ENCODE peak calls at places on chromosomes 7 and 10, in ten cellular contexts. X is cardiac muscle cell; J is GM06990; T is astrocyte of the cerebellum; R is CD4-positive, alpha-beta T cell; B is nephron progenitor cell; Y is neural crest cell; M is uterus; S is WTC11; N is adrenal gland. P is an unnamed sample.

GRCh38 chr10:25933653-25934608 is at the start of gene MYO3A:
- DNase-seq in X (peak), J (peak), T (no peak), R (no peak), B (peak), Y (peak), M (no peak), S (peak), N (no peak), P (no peak)

GRCh38 chr7:50262916-50263690 is 41.4 kb upstream of the IKZF1 start:
- DNase-seq in X (no peak), J (peak), T (no peak), R (no peak), B (no peak), Y (no peak), M (no peak), S (no peak), N (no peak), P (no peak)

GRCh38 chr7:117071597-117071996 is 118.3 kb downstream of the ST7 start:
- DNase-seq in X (no peak), J (no peak), T (no peak), R (no peak), B (no peak), Y (no peak), M (no peak), S (no peak), N (no peak), P (no peak)

GRCh38 chr7:81725003-81725402 is 44.8 kb downstream of the HGF start:
- DNase-seq in X (peak), J (no peak), T (no peak), R (no peak), B (no peak), Y (no peak), M (no peak), S (no peak), N (no peak), P (peak)

GRCh38 chr10:71264345-71265200 is 52.2 kb downstream of the UNC5B start:
- DNase-seq in X (no peak), J (no peak), T (no peak), R (no peak), B (no peak), Y (no peak), M (no peak), S (no peak), N (no peak), P (no peak)

GRCh38 chr7:2138146-2138765 is 94.5 kb downstream of the MAD1L1 start:
- DNase-seq in X (no peak), J (peak), T (no peak), R (peak), B (no peak), Y (peak), M (no peak), S (no peak), N (peak), P (no peak)

GRCh38 chr7:135194494-135195095 is 16.7 kb downstream of the WDR91 start:
- DNase-seq in X (no peak), J (no peak), T (no peak), R (no peak), B (no peak), Y (no peak), M (no peak), S (no peak), N (no peak), P (no peak)

GRCh38 chr10:124447741-124448466 is 1.9 kb downstream of the NKX1-2 start:
- DNase-seq in X (no peak), J (no peak), T (no peak), R (no peak), B (peak), Y (no peak), M (no peak), S (peak), N (no peak), P (no peak)

GRCh38 chr7:8215648-8216047 is 46.3 kb downstream of the ICA1 start:
- DNase-seq in X (no peak), J (no peak), T (no peak), R (no peak), B (no peak), Y (no peak), M (no peak), S (no peak), N (no peak), P (no peak)

GRCh38 chr7:138607216-138608126 is 93.7 kb downstream of the SVOPL start:
- DNase-seq in X (no peak), J (no peak), T (no peak), R (no peak), B (no peak), Y (no peak), M (no peak), S (no peak), N (no peak), P (no peak)

GRCh38 chr10:25036381-25036780 is 20.0 kb downstream of the THNSL1 start:
- DNase-seq in X (no peak), J (peak), T (no peak), R (no peak), B (no peak), Y (no peak), M (no peak), S (no peak), N (no peak), P (no peak)

GRCh38 chr7:139647812-139648616 is 124.5 kb downstream of the CLEC2L start:
- DNase-seq in X (no peak), J (peak), T (no peak), R (no peak), B (no peak), Y (no peak), M (no peak), S (no peak), N (no peak), P (no peak)

GRCh38 chr7:50824882-50825281 is 42.2 kb upstream of the GRB10 start:
- DNase-seq in X (no peak), J (no peak), T (no peak), R (no peak), B (peak), Y (no peak), M (no peak), S (no peak), N (no peak), P (no peak)

GRCh38 chr7:34747842-34748241 is 89.8 kb downstream of the NPSR1 start:
- DNase-seq in X (no peak), J (no peak), T (no peak), R (no peak), B (no peak), Y (no peak), M (no peak), S (no peak), N (no peak), P (no peak)

GRCh38 chr10:70967591-70968588 is 79.5 kb upstream of the PCBD1 start:
- DNase-seq in X (peak), J (no peak), T (no peak), R (no peak), B (no peak), Y (no peak), M (no peak), S (peak), N (no peak), P (no peak)

GRCh38 chr7:4144171-4144701 is 537.9 kb upstream of the FOXK1 start:
- DNase-seq in X (no peak), J (no peak), T (no peak), R (no peak), B (peak), Y (no peak), M (no peak), S (no peak), N (no peak), P (no peak)

GRCh38 chr7:148963583-148964509 is 64.5 kb downstream of the PDIA4 start:
- DNase-seq in X (peak), J (no peak), T (no peak), R (no peak), B (no peak), Y (no peak), M (no peak), S (no peak), N (no peak), P (no peak)

GRCh38 chr10:98619446-98619845 is 172.7 kb upstream of the HPS1 start:
- DNase-seq in X (no peak), J (no peak), T (no peak), R (no peak), B (no peak), Y (no peak), M (no peak), S (no peak), N (no peak), P (no peak)

GRCh38 chr10:132632851-132633684 is 95.5 kb downstream of the INPP5A start:
- DNase-seq in X (peak), J (no peak), T (no peak), R (no peak), B (no peak), Y (no peak), M (peak), S (peak), N (no peak), P (no peak)

GRCh38 chr10:132637477-132638129 is 100.0 kb downstream of the INPP5A start:
- DNase-seq in X (peak), J (no peak), T (peak), R (peak), B (peak), Y (peak), M (peak), S (peak), N (no peak), P (no peak)

GRCh38 chr10:132636358-132636757 is 98.8 kb downstream of the INPP5A start:
- DNase-seq in X (no peak), J (no peak), T (no peak), R (peak), B (no peak), Y (no peak), M (peak), S (no peak), N (no peak), P (no peak)

GRCh38 chr10:132634241-132634946 is 96.8 kb downstream of the INPP5A start:
- DNase-seq in X (no peak), J (no peak), T (no peak), R (no peak), B (no peak), Y (no peak), M (peak), S (peak), N (no peak), P (no peak)

GRCh38 chr10:132634947-132635271 is 97.3 kb downstream of the INPP5A start:
- DNase-seq in X (no peak), J (no peak), T (no peak), R (no peak), B (no peak), Y (no peak), M (no peak), S (no peak), N (no peak), P (no peak)
- TF ChIP-seq CTCF in X (no peak), J (no peak), T (no peak), R (no peak), B (no peak), Y (no peak), M (no peak), S (no peak), N (no peak), P (no peak)

DNA sequence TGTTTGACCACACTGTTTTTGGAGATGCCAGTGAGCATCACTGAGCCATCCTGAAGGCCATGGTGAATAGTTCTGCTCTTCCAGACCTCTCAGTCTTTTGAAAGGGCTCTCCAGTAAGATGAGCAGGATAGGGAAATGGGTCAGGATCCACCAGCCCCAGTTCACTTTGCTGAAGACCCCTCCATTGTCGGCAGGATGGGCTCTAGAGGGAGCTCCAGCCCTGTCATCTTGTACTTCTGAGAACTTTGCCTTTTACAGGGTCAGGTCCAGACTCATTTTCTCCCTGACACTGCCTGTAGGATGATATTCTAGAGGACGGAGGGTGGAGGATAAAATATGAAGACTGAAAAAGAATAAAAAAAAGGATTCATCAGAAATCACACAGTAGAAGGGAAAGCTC is 13.1 kb downstream of the LHFPL3 start:
- DNase-seq in X (no peak), J (no peak), T (no peak), R (no peak), B (peak), Y (no peak), M (no peak), S (peak), N (no peak), P (no peak)
- TF ChIP-seq CTCF in X (no peak), J (peak), T (peak), R (no peak), B (peak), Y (no peak), M (no peak), S (peak), N (no peak), P (no peak)

DNA sequence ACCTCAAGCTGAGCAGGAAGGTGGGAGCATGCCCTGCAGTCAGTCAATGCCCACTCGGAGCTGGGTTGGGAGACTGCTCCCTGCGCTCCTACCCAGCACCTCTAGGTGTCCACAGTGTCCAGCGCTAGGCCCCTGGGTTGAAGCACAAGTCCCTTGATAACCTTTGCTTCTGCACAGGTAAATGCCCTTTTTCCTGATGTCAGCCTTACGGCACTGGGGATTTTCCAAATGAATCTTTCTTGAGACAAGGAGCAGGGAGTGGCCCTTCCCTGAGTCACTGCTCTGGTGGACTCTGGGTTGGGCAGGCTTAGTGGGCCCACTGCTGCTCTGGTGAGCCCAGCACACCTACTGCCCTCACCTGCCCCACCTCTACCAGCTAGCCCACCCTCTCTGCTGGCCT is 61.9 kb upstream of the OPN4 start:
- DNase-seq in X (no peak), J (no peak), T (no peak), R (no peak), B (no peak), Y (no peak), M (no peak), S (peak), N (no peak), P (no peak)
- TF ChIP-seq CTCF in X (peak), J (no peak), T (no peak), R (no peak), B (no peak), Y (no peak), M (no peak), S (no peak), N (no peak), P (no peak)

DNA sequence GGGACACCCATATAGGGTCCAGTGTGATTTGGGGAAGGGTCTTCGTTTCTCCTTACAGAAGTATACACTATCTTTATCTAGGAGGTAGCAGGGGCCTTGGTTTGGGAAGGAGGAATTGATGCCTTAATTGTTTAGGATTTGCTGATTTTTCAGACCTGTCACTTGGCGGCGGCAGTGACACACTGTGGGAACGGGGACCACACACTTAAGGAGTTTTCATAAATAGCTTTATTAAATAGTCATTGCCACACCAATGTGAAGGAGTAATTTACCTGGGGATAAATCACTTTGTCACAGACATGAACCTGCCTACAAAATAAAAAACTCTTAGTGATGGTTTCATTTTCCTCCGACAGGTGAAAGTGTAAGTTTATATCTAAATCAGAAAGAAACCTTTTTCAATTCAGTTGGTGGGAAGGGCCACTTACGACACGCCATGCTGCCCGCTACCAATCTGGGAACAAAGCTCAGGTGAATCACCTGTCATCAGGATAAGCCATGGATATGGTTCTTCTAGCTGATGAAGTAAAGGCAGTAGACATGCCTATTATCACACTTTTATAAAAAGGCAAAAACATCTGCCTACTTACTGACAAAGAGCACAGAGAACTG is 12.3 kb upstream of the ENO4 start:
- DNase-seq in X (peak), J (no peak), T (no peak), R (no peak), B (no peak), Y (no peak), M (no peak), S (no peak), N (no peak), P (no peak)
- TF ChIP-seq CTCF in X (peak), J (no peak), T (peak), R (no peak), B (no peak), Y (peak), M (no peak), S (no peak), N (no peak), P (peak)

DNA sequence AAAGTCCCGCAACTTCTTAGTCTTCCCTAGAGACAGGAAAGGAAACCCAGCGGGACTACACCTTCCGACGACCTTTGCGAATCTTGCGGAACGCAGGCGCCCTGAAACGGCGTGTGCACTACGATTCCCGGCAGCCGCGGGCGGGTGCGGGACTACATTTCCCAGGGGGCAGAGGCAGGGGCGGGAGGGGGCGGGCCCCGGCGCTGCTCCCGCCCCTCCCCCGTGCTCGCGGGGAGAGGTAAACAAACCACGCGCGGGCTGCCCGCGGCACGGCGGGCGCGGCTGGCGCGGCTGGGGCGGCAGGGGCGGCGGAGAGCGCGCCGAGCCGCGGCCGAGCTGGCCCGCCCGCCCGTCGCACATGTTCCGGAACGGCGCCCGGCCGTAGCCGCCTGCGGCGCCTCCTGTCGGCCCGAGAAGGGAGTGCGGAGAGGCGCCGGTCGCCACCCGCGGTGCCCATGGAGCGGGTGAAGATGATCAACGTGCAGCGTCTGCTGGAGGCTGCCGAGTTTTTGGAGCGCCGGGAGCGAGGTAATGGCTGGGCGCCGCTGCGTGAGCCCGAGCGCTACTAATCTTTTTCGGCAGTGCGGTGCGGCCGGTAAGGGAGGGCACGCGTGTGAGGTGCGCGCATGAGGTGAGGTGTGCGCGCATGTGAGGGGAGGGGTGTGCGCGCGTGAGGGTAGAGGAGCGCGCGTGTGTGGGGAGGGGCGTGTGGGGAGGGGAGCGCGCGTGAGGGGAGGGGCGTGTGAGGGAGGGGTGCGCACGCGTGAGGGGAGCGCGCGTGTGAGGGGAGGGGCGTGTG is 18.6 kb downstream of the MXI1 start:
- DNase-seq in X (peak), J (peak), T (peak), R (peak), B (peak), Y (peak), M (peak), S (peak), N (peak), P (peak)
- TF ChIP-seq CTCF in X (peak), J (peak), T (peak), R (peak), B (peak), Y (peak), M (peak), S (peak), N (peak), P (peak)

GRCh38 chr10:48907730-48908129 is 31.9 kb downstream of the LRRC18 start:
- DNase-seq in X (no peak), J (no peak), T (no peak), R (no peak), B (no peak), Y (no peak), M (no peak), S (no peak), N (no peak), P (no peak)

GRCh38 chr10:48905311-48905710 is 34.3 kb downstream of the LRRC18 start:
- DNase-seq in X (no peak), J (no peak), T (no peak), R (no peak), B (no peak), Y (no peak), M (no peak), S (no peak), N (no peak), P (no peak)

GRCh38 chr10:48913674-48914073 is 26.0 kb downstream of the LRRC18 start:
- DNase-seq in X (no peak), J (no peak), T (no peak), R (no peak), B (no peak), Y (no peak), M (no peak), S (no peak), N (no peak), P (no peak)

GRCh38 chr10:48910557-48910956 is 29.1 kb downstream of the LRRC18 start:
- DNase-seq in X (no peak), J (no peak), T (no peak), R (no peak), B (no peak), Y (no peak), M (no peak), S (no peak), N (no peak), P (no peak)
- TF ChIP-seq CTCF in X (no peak), J (no peak), T (no peak), R (no peak), B (no peak), Y (no peak), M (no peak), S (no peak), N (no peak), P (no peak)

DNA sequence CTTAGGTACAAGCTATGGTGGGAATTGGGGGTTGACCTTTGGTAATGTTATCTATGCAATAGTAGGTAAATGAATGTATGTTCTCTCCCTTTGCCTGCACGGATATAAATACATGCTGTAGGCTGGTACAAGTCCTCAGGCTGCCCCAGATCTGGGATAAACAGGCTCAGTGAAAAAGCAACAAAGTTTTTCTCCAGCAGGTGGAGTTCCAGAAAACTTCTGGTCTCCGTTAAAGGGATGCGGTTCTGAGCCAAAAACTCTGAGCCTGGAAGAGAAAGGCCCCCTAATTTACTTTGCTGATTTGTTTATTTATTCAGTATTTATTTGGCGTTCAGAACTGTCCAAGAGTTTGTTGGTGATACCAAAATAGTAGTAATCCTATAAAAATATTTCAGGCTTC is 204.7 kb downstream of the ADRA2A start:
- DNase-seq in X (no peak), J (no peak), T (no peak), R (no peak), B (no peak), Y (no peak), M (no peak), S (peak), N (no peak), P (no peak)
- TF ChIP-seq CTCF in X (no peak), J (peak), T (peak), R (no peak), B (peak), Y (peak), M (peak), S (peak), N (peak), P (peak)